ENCODE peak calls at places on chromosomes 13 and 19, in four cellular contexts. V, B, I and R are unnamed samples.

GRCh38 chr19:46514589-46515289 is 19.1 kb upstream of the PNMA8B start:
- DNase-seq in I (no peak), V (no peak), B (no peak), R (no peak)

GRCh38 chr19:44988896-44989563 is 12.2 kb upstream of the RELB start:
- DNase-seq in V (peak; percentile 80), I (peak; percentile 26), B (peak; percentile 12), R (peak; percentile 59)

GRCh38 chr13:56561327-56561726 is 579.4 kb upstream of the PRR20A start:
- DNase-seq in V (no peak), B (no peak), I (no peak), R (no peak)

GRCh38 chr19:2289714-2290435 is 7.9 kb upstream of the PEAK3 start:
- DNase-seq in I (no peak), B (no peak), V (no peak), R (no peak)

GRCh38 chr13:102608944-102609343 is 12.2 kb downstream of the TPP2 start:
- DNase-seq in B (no peak), I (no peak), V (no peak), R (no peak)

GRCh38 chr13:91358384-91358776 is 10.9 kb downstream of the MIR17HG start:
- DNase-seq in I (no peak), B (no peak), V (no peak), R (no peak)

GRCh38 chr19:35742121-35742724 is at the start of gene IGFLR1:
- DNase-seq in V (no peak), I (no peak), B (peak; percentile 50), R (no peak)

GRCh38 chr13:37602743-37603381 is 4.3 kb upstream of the POSTN start:
- DNase-seq in I (no peak), B (no peak), V (no peak), R (peak; percentile 52)

GRCh38 chr13:48901786-48902185 is 73.9 kb upstream of the FNDC3A start:
- DNase-seq in B (no peak), I (no peak), V (no peak), R (no peak)

GRCh38 chr13:29174093-29174492 is 354.0 kb downstream of the MTUS2 start:
- DNase-seq in I (no peak), B (no peak), V (no peak), R (no peak)

GRCh38 chr13:35724480-35724879 is 248.0 kb upstream of the MAB21L1 start:
- DNase-seq in B (no peak), I (no peak), V (no peak), R (peak; percentile 49)

GRCh38 chr13:39036212-39036611 is 1.7 kb downstream of the PROSER1 start:
- DNase-seq in B (no peak), I (no peak), V (no peak), R (peak; percentile 5)

GRCh38 chr19:11204076-11204602 is 6.8 kb upstream of the KANK2 start:
- DNase-seq in V (no peak), B (no peak), I (no peak), R (no peak)

GRCh38 chr19:11578342-11579142 is 1.1 kb upstream of the ACP5 start:
- DNase-seq in V (peak; percentile 52), I (no peak), B (no peak), R (no peak)

GRCh38 chr19:10299545-10300458 is 9.8 kb downstream of the ZGLP1 start:
- DNase-seq in I (no peak), B (no peak), V (no peak), R (no peak)

GRCh38 chr13:96822900-96823299 is 171.4 kb downstream of the OXGR1 start:
- DNase-seq in B (no peak), I (no peak), V (peak; percentile 29), R (no peak)

GRCh38 chr13:110648848-110649421 is 33.6 kb downstream of the NAXD start:
- DNase-seq in I (no peak), V (no peak), B (no peak), R (no peak)

GRCh38 chr13:67148219-67148583 is 81.9 kb downstream of the PCDH9 start:
- DNase-seq in I (no peak), B (no peak), V (no peak), R (peak; percentile 26)